ENCODE peak calls at places on chromosomes 12 and 14, in ten cellular contexts. E is CD4-positive, CD25-positive, alpha-beta regulatory T cell; Y is ACHN; V is left ventricle myocardium inferior; X is nucleus accumbens; F is HuH-7.5; H is D341Med; S is Caco-2; Q is naive thymus-derived CD8-positive, alpha-beta T cell; W is activated gamma-delta T cell treated with anti-CD3 and anti-CD28 coated beads, Interleukin-2, amount 50 U/mL, for 16 hours. I is an unnamed sample.

GRCh38 chr14:103016071-103016470 is 41.3 kb downstream of the CDC42BPB start:
- DNase-seq in E (no peak), Y (no peak), V (peak; percentile 26), X (no peak), F (no peak), H (no peak), S (no peak), Q (no peak), W (no peak), I (no peak)

GRCh38 chr12:98954506-98954905 is 309.4 kb downstream of the APAF1 start:
- DNase-seq in E (no peak), Y (no peak), V (no peak), X (no peak), F (no peak), H (no peak), S (no peak), Q (no peak), W (no peak), I (no peak)

GRCh38 chr12:121883315-121883660 is 5.3 kb upstream of the PSMD9 start:
- DNase-seq in E (no peak), Y (no peak), V (no peak), X (no peak), F (no peak), H (no peak), S (no peak), Q (no peak), W (no peak), I (no peak)

GRCh38 chr14:76138758-76139723 is 12.7 kb upstream of the GPATCH2L start:
- DNase-seq in E (no peak), Y (no peak), V (no peak), X (no peak), F (no peak), H (no peak), S (no peak), Q (no peak), W (no peak), I (no peak)

GRCh38 chr14:73784065-73784987 is 67.3 kb upstream of the PTGR2 start:
- DNase-seq in E (no peak), Y (no peak), V (no peak), X (no peak), F (no peak), H (no peak), S (no peak), Q (no peak), W (no peak), I (no peak)

GRCh38 chr14:73633517-73634332 is 11.1 kb upstream of the DNAL1 start:
- DNase-seq in E (peak; percentile 60), Y (peak; percentile 75), V (peak; percentile 37), X (peak; percentile 61), F (peak; percentile 49), H (peak; percentile 59), S (peak; percentile 56), Q (peak; percentile 41), W (peak; percentile 37), I (peak; percentile 21)

GRCh38 chr14:77007339-77007974 is 21.1 kb downstream of the IRF2BPL start:
- DNase-seq in E (no peak), Y (no peak), V (no peak), X (no peak), F (no peak), H (no peak), S (no peak), Q (no peak), W (no peak), I (no peak)

GRCh38 chr14:94532462-94532861 is 23.2 kb upstream of the SERPINA12 start:
- DNase-seq in E (no peak), Y (no peak), V (no peak), X (no peak), F (no peak), H (no peak), S (no peak), Q (no peak), W (no peak), I (no peak)

GRCh38 chr12:55715169-55715764 is 579 bp upstream of the BLOC1S1 start:
- DNase-seq in E (no peak), Y (no peak), V (no peak), X (no peak), F (no peak), H (no peak), S (no peak), Q (no peak), W (no peak), I (no peak)

GRCh38 chr14:64060648-64061096 is 207.9 kb downstream of the SYNE2 start:
- DNase-seq in E (no peak), Y (peak; percentile 39), V (no peak), X (no peak), F (peak; percentile 12), H (peak; percentile 59), S (no peak), Q (no peak), W (no peak), I (no peak)

GRCh38 chr14:95287176-95287754 is 32.4 kb downstream of the CLMN start:
- DNase-seq in E (no peak), Y (no peak), V (no peak), X (no peak), F (no peak), H (no peak), S (no peak), Q (no peak), W (no peak), I (no peak)

GRCh38 chr12:7162691-7163114 is 26.8 kb upstream of the PEX5 start:
- DNase-seq in E (peak; percentile 10), Y (no peak), V (no peak), X (no peak), F (peak; percentile 59), H (peak; percentile 59), S (peak; percentile 79), Q (peak; percentile 12), W (no peak), I (peak; percentile 74)